ENCODE peak calls at places on chromosome 11, in eight cellular contexts. N is gastrocnemius medialis, I is left lung, V is heart left ventricle, H is OCI-LY7, G is fibroblast of lung, P is upper lobe of right lung, W is neuronal stem cell. R is an unnamed sample.
A peak's percentile ranks its signal among the peaks of the same experiment; 100 is the strongest.

GRCh38 chr11:65213322-65214211 is 31.8 kb downstream of the CAPN1 start:
- DNase-seq in N (no peak), I (no peak), V (no peak), H (no peak), G (peak; percentile 11), P (no peak), W (no peak), R (peak; percentile 75)

GRCh38 chr11:72569966-72570892 is 104.0 kb downstream of the PDE2A start:
- DNase-seq in N (no peak), I (no peak), V (no peak), H (no peak), G (peak; percentile 79), P (no peak), W (no peak), R (no peak)

GRCh38 chr11:131544591-131544990 is 174.2 kb downstream of the NTM start:
- DNase-seq in N (no peak), I (no peak), V (no peak), H (no peak), G (no peak), P (no peak), W (no peak), R (peak; percentile 7)

GRCh38 chr11:107651672-107652071 is 60.2 kb downstream of the SLN start:
- DNase-seq in N (no peak), I (no peak), V (no peak), H (no peak), G (no peak), P (no peak), W (no peak), R (no peak)

GRCh38 chr11:60803273-60803936 is 18.3 kb downstream of the MS4A10 start:
- DNase-seq in N (no peak), I (no peak), V (no peak), H (no peak), G (no peak), P (no peak), W (no peak), R (no peak)

GRCh38 chr11:44559207-44559943 is 6.1 kb upstream of the CD82 start:
- DNase-seq in N (no peak), I (no peak), V (no peak), H (peak; percentile 78), G (no peak), P (no peak), W (peak; percentile 77), R (peak; percentile 82)

GRCh38 chr11:20131744-20132666 is 28.3 kb downstream of the DBX1 start:
- DNase-seq in N (peak; percentile 30), I (peak; percentile 57), V (peak; percentile 46), H (peak; percentile 17), G (peak; percentile 66), P (peak; percentile 71), W (peak; percentile 70), R (no peak)

GRCh38 chr11:48054994-48055291 is 74.6 kb downstream of the PTPRJ start:
- DNase-seq in N (no peak), I (no peak), V (no peak), H (no peak), G (no peak), P (no peak), W (no peak), R (no peak)

GRCh38 chr11:86696004-86696403 is 23.6 kb upstream of the ME3 start:
- DNase-seq in N (no peak), I (no peak), V (no peak), H (no peak), G (peak; percentile 95), P (no peak), W (no peak), R (no peak)

GRCh38 chr11:111229604-111230003 is 15.9 kb upstream of the POU2AF2 start:
- DNase-seq in N (no peak), I (no peak), V (no peak), H (no peak), G (no peak), P (no peak), W (no peak), R (no peak)

GRCh38 chr11:61630104-61630503 is 49.2 kb upstream of the SYT7 start:
- DNase-seq in N (peak; percentile 23), I (no peak), V (peak; percentile 5), H (no peak), G (no peak), P (no peak), W (no peak), R (no peak)

GRCh38 chr11:70251583-70252285 is 18.8 kb upstream of the PPFIA1 start:
- DNase-seq in N (no peak), I (no peak), V (no peak), H (no peak), G (no peak), P (no peak), W (no peak), R (no peak)

GRCh38 chr11:108732395-108732794 is 67.5 kb downstream of the DDX10 start:
- DNase-seq in N (no peak), I (no peak), V (no peak), H (no peak), G (no peak), P (no peak), W (no peak), R (no peak)

DNA sequence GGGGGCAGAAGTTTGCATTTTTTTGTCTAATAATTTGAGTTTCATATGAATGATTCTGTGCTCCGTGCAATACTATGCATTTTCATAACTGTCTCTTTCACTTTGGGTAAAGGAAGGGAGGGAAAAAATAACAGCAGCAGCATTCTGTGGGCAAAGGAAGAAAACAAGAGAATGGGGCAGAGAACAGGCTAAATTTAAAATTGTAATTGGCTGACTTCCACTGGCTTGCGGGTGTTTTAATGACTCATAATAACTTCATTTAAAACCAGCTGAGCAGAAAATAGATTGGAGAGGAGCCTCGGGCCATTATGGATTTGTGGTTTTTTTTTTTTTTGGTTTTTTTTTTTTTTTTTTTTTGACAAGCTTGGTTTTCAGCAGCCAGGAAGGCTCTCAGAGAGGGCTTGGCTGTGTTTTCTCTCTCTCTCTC is 107.4 kb downstream of the ZBTB16 start:
- DNase-seq in N (no peak), I (no peak), V (no peak), H (peak; percentile 28), G (peak; percentile 98), P (no peak), W (no peak), R (no peak)
- H3K4me1 ChIP-seq in N (peaks cover 89% of the 10 kb centered on the region), I (peaks cover 99% of the 10 kb centered on the region), V (peaks cover 82% of the 10 kb centered on the region), H (peaks cover 75% of the 10 kb centered on the region), G (peaks cover 11% of the 10 kb centered on the region), P (peaks cover 93% of the 10 kb centered on the region), W (peaks cover 57% of the 10 kb centered on the region), R (peaks cover 1% of the 10 kb centered on the region)

GRCh38 chr11:59114344-59114743 is 7.3 kb downstream of the FAM111B start:
- DNase-seq in N (no peak), I (no peak), V (no peak), H (no peak), G (no peak), P (no peak), W (no peak), R (no peak)

GRCh38 chr11:59119826-59120225 is 12.8 kb downstream of the FAM111B start:
- DNase-seq in N (no peak), I (no peak), V (no peak), H (no peak), G (no peak), P (no peak), W (no peak), R (no peak)

GRCh38 chr11:59112494-59112893 is 5.5 kb downstream of the FAM111B start:
- DNase-seq in N (no peak), I (no peak), V (no peak), H (no peak), G (peak; percentile 3), P (no peak), W (no peak), R (no peak)

GRCh38 chr11:59117774-59118173 is 10.7 kb downstream of the FAM111B start:
- DNase-seq in N (no peak), I (no peak), V (no peak), H (no peak), G (no peak), P (no peak), W (no peak), R (no peak)

GRCh38 chr11:59115556-59115955 is 8.5 kb downstream of the FAM111B start:
- DNase-seq in N (no peak), I (no peak), V (no peak), H (no peak), G (no peak), P (no peak), W (no peak), R (no peak)
- H3K36me3 ChIP-seq in N (no peaks in the 10 kb centered on the region), I (no peaks in the 10 kb centered on the region), V (no peaks in the 10 kb centered on the region), H (peaks cover 99% of the 10 kb centered on the region), G (no peaks in the 10 kb centered on the region), P (no peaks in the 10 kb centered on the region), W (peaks cover 21% of the 10 kb centered on the region), R (peaks cover 4% of the 10 kb centered on the region)

GRCh38 chr11:36371590-36371989 is 75.5 kb downstream of the PRR5L start:
- DNase-seq in N (no peak), I (no peak), V (no peak), H (no peak), G (no peak), P (no peak), W (no peak), R (no peak)

GRCh38 chr11:36364551-36364950 is 68.5 kb downstream of the PRR5L start:
- DNase-seq in N (no peak), I (no peak), V (no peak), H (no peak), G (no peak), P (no peak), W (no peak), R (no peak)

GRCh38 chr11:36365937-36366336 is 69.8 kb downstream of the PRR5L start:
- DNase-seq in N (no peak), I (no peak), V (no peak), H (no peak), G (no peak), P (no peak), W (no peak), R (no peak)

GRCh38 chr11:36371161-36371560 is 75.1 kb downstream of the PRR5L start:
- DNase-seq in N (no peak), I (no peak), V (no peak), H (no peak), G (no peak), P (no peak), W (no peak), R (no peak)

GRCh38 chr11:36367806-36368680 is 72.0 kb downstream of the PRR5L start:
- DNase-seq in N (no peak), I (no peak), V (no peak), H (no peak), G (no peak), P (no peak), W (no peak), R (no peak)
- H3K27ac ChIP-seq in N (no peak overlapping the region), I (no peak overlapping the region), V (no peak overlapping the region), H (no peak overlapping the region), G (no peak overlapping the region), P (no peak overlapping the region), W (no peak overlapping the region), R (no peak overlapping the region)

GRCh38 chr11:75344761-75345454 is 6.6 kb downstream of the ARRB1 start:
- DNase-seq in N (no peak), I (no peak), V (peak; percentile 25), H (no peak), G (no peak), P (no peak), W (no peak), R (no peak)

GRCh38 chr11:75347781-75348613 is 3.5 kb downstream of the ARRB1 start:
- DNase-seq in N (no peak), I (no peak), V (peak; percentile 60), H (no peak), G (peak; percentile 98), P (no peak), W (no peak), R (no peak)

GRCh38 chr11:75345455-75346224 is 5.8 kb downstream of the ARRB1 start:
- DNase-seq in N (no peak), I (no peak), V (peak; percentile 19), H (no peak), G (no peak), P (no peak), W (no peak), R (no peak)

GRCh38 chr11:75346296-75346695 is 5.2 kb downstream of the ARRB1 start:
- DNase-seq in N (no peak), I (no peak), V (peak; percentile 2), H (no peak), G (no peak), P (no peak), W (no peak), R (no peak)

GRCh38 chr11:75346912-75347647 is 4.4 kb downstream of the ARRB1 start:
- DNase-seq in N (no peak), I (no peak), V (peak; percentile 73), H (no peak), G (peak; percentile 81), P (peak; percentile 75), W (no peak), R (no peak)
- H3K4me1 ChIP-seq in N (peaks cover 32% of the 10 kb centered on the region), I (peaks cover 90% of the 10 kb centered on the region), V (peaks cover 37% of the 10 kb centered on the region), H (no peaks in the 10 kb centered on the region), G (peaks cover 30% of the 10 kb centered on the region), P (peaks cover 78% of the 10 kb centered on the region), W (peaks cover 38% of the 10 kb centered on the region), R (peaks cover 8% of the 10 kb centered on the region)

R was measured in iPS DF 6.9.